ENCODE peak calls at places on chromosome 9, in seven cellular contexts. B is adrenal gland, L is Peyer's patch, V is ovary, A is breast epithelium, N is body of pancreas, C is tibial nerve. I is an unnamed sample.

GRCh38 chr9:104961238-104961637 is 33.3 kb upstream of the ABCA1 start:
- DNase-seq in V (no peak), L (peak; percentile 60), A (no peak), C (no peak), B (no peak), N (no peak), I (no peak)

GRCh38 chr9:80467632-80468031 is 895.9 kb downstream of the TLE4 start:
- DNase-seq in C (no peak), N (no peak), A (no peak), B (no peak), V (no peak), L (no peak), I (no peak)

GRCh38 chr9:126462617-126463016 is 136.0 kb downstream of the MVB12B start:
- DNase-seq in L (peak; percentile 10), B (no peak), V (no peak), A (no peak), C (no peak), N (no peak), I (no peak)

GRCh38 chr9:104725014-104725413 is 22.5 kb upstream of the NIPSNAP3A start:
- DNase-seq in V (no peak), N (no peak), A (no peak), B (no peak), L (no peak), C (no peak), I (no peak)

GRCh38 chr9:16267336-16268036 is 603.0 kb downstream of the BNC2 start:
- DNase-seq in C (no peak), B (no peak), N (no peak), V (no peak), A (no peak), L (no peak), I (no peak)

GRCh38 chr9:38380872-38381534 is 11.5 kb upstream of the ALDH1B1 start:
- DNase-seq in N (peak; percentile 23), A (peak; percentile 41), C (no peak), L (peak; percentile 59), V (no peak), B (no peak), I (peak; percentile 67)

GRCh38 chr9:127910613-127911205 is 6.1 kb downstream of the ST6GALNAC4 start:
- DNase-seq in N (no peak), B (no peak), V (no peak), A (no peak), C (no peak), L (no peak), I (no peak)

GRCh38 chr9:13113201-13113600 is 166.3 kb downstream of the MPDZ start:
- DNase-seq in V (no peak), N (no peak), A (no peak), B (no peak), C (no peak), L (no peak), I (no peak)

GRCh38 chr9:123081824-123082223 is 48.4 kb downstream of the GPR21 start:
- DNase-seq in A (no peak), V (no peak), L (no peak), B (no peak), N (no peak), C (no peak), I (no peak)

GRCh38 chr9:37119907-37120839 is at the start of gene ZCCHC7:
- DNase-seq in B (peak; percentile 97), N (peak; percentile 97), A (peak; percentile 95), C (peak; percentile 97), V (peak; percentile 97), L (peak; percentile 99), I (peak; percentile 93)

GRCh38 chr9:96500696-96501660 is 51.0 kb downstream of the HABP4 start:
- DNase-seq in C (no peak), B (no peak), N (no peak), L (no peak), V (peak; percentile 14), A (no peak), I (no peak)

GRCh38 chr9:126147620-126148522 is 178.8 kb upstream of the MVB12B start:
- DNase-seq in L (no peak), N (no peak), C (peak; percentile 1), V (peak; percentile 10), A (no peak), B (no peak), I (no peak)

GRCh38 chr9:98331536-98332259 is 76.2 kb upstream of the TBC1D2 start:
- DNase-seq in N (no peak), A (no peak), C (no peak), L (no peak), V (no peak), B (no peak), I (no peak)

GRCh38 chr9:126720661-126721530 is 83.9 kb upstream of the ZBTB43 start:
- DNase-seq in V (no peak), A (no peak), B (no peak), C (no peak), N (no peak), L (no peak), I (no peak)

GRCh38 chr9:22425551-22425950 is 21.1 kb upstream of the DMRTA1 start:
- DNase-seq in B (no peak), L (no peak), C (no peak), V (no peak), A (no peak), N (no peak), I (no peak)

GRCh38 chr9:124593080-124594058 is 86.2 kb upstream of the NR5A1 start:
- DNase-seq in N (no peak), L (no peak), A (no peak), C (no peak), B (no peak), V (no peak), I (no peak)

GRCh38 chr9:123569343-123569694 is 213.3 kb downstream of the CRB2 start:
- DNase-seq in V (no peak), A (no peak), B (no peak), N (no peak), C (no peak), L (no peak), I (no peak)

GRCh38 chr9:124799274-124800006 is 22.5 kb downstream of the OLFML2A start:
- DNase-seq in N (peak; percentile 89), C (no peak), V (no peak), B (no peak), L (no peak), A (no peak), I (no peak)

GRCh38 chr9:105663914-105664313 is 1.7 kb downstream of the TAL2 start:
- DNase-seq in L (no peak), N (no peak), B (no peak), C (no peak), A (no peak), V (no peak), I (no peak)

GRCh38 chr9:72149231-72149975 is at the start of gene GDA:
- DNase-seq in B (no peak), L (peak; percentile 82), A (no peak), V (no peak), C (no peak), N (no peak), I (no peak)

GRCh38 chr9:85741112-85741874 is 461 bp downstream of the AGTPBP1 start:
- DNase-seq in L (peak; percentile 65), C (peak; percentile 27), N (peak; percentile 52), V (no peak), B (peak; percentile 35), A (peak; percentile 29), I (peak; percentile 33)

DNA sequence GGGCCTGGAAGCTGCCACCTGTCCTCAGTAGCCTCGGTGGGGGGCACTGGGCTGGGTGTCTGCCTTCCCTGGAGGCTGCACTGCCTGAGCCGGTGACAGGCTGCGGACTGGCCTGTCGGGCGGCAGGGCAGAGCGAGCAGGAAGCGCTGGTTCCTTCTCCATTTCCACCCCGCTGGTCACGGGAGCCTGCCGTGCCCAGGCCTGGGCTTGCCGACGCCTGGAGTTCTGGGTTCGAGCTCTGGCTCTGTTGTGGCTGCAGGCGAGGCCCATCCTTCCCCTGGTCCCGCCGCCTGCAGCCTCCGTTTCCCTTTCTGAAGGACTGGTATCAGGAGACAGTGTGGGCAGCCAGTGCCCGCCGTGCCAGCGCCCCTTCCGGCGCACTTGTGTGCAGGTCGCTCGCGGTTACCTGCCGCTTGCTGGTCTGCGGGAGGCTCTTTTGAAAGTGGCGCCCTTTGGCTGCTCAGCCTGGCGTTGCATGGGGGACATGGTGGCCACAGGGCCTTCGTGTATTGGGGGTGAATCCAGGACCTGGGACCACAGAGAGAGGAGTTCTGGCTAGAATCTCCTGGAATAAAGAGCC is 34.0 kb downstream of the RXRA start:
- DNase-seq in N (no peak), L (no peak), A (no peak), B (no peak), V (no peak), C (no peak), I (no peak)
- H3K4me1 ChIP-seq in N (peaks cover 82% of the 10 kb centered on the region), L (no peaks in the 10 kb centered on the region), A (peaks cover 47% of the 10 kb centered on the region), B (peaks cover 37% of the 10 kb centered on the region), V (peaks cover 13% of the 10 kb centered on the region), C (no peaks in the 10 kb centered on the region), I (peaks cover 87% of the 10 kb centered on the region)

GRCh38 chr9:14692536-14692917 is 705 bp downstream of the ZDHHC21 start:
- DNase-seq in N (no peak), A (no peak), L (no peak), C (no peak), B (no peak), V (no peak), I (no peak)

GRCh38 chr9:14690986-14691730 is 2.1 kb downstream of the ZDHHC21 start:
- DNase-seq in N (no peak), A (no peak), C (no peak), V (no peak), B (no peak), L (no peak), I (no peak)

GRCh38 chr9:14692918-14693861 is at the start of gene ZDHHC21:
- DNase-seq in L (peak; percentile 84), V (peak; percentile 80), C (peak; percentile 28), A (peak; percentile 36), N (peak; percentile 77), B (peak; percentile 65), I (peak; percentile 33)
- TF ChIP-seq POLR2A in L (peak; percentile 38), V (no peak), C (no peak), A (no peak), N (peak; percentile 63), B (no peak), I (no peak)

GRCh38 chr9:121598167-121599000 is 53.0 kb upstream of the DAB2IP start:
- DNase-seq in A (peak; percentile 87), L (peak; percentile 62), B (peak; percentile 70), V (peak; percentile 89), C (no peak), N (peak; percentile 80), I (peak; percentile 96)
- H3K4me3 ChIP-seq in A (peak overlapping the region; percentile 79), L (no peak overlapping the region), B (peak overlapping the region; percentile 81), V (peak overlapping the region; percentile 80), C (peak overlapping the region; percentile 64), N (peak overlapping the region; percentile 11), I (peak overlapping the region; percentile 70)

GRCh38 chr9:82212885-82213284 is 224.3 kb downstream of the SPATA31D1 start:
- DNase-seq in N (no peak), L (no peak), B (no peak), V (no peak), C (no peak), A (no peak), I (no peak)

GRCh38 chr9:82216435-82216834 is 227.9 kb downstream of the SPATA31D1 start:
- DNase-seq in L (no peak), B (no peak), V (no peak), N (no peak), C (no peak), A (no peak), I (no peak)
- H3K4me1 ChIP-seq in L (no peaks in the 10 kb centered on the region), B (no peaks in the 10 kb centered on the region), V (no peaks in the 10 kb centered on the region), N (no peaks in the 10 kb centered on the region), C (no peaks in the 10 kb centered on the region), A (no peaks in the 10 kb centered on the region), I (no peaks in the 10 kb centered on the region)

GRCh38 chr9:107180206-107180605 is 102.9 kb upstream of the RAD23B start:
- DNase-seq in V (no peak), N (no peak), L (no peak), B (no peak), A (no peak), C (no peak), I (no peak)
- TF ChIP-seq POLR2A in V (no peak), N (no peak), L (no peak), B (no peak), A (no peak), C (no peak), I (no peak)

GRCh38 chr9:113564804-113565237 is 101.3 kb downstream of the RGS3 start:
- DNase-seq in B (peak; percentile 54), N (peak; percentile 54), L (peak; percentile 67), A (peak; percentile 70), V (peak; percentile 64), C (no peak), I (no peak)
- H3K4me3 ChIP-seq in B (peak overlapping the region; percentile 38), N (no peak overlapping the region), L (peak overlapping the region; percentile 20), A (peak overlapping the region; percentile 58), V (peak overlapping the region; percentile 7), C (peak overlapping the region; percentile 36), I (peak overlapping the region; percentile 52)